ENCODE peak calls at places on chromosomes 2 and 18, in six cellular contexts. X is fibroblast of pulmonary artery, O is transverse colon, A is mammary epithelial cell, F is GM12878, G is NB4. K is an unnamed sample.

GRCh38 chr2:151906633-151906998 is 78.4 kb upstream of the ARL5A start:
- DNase-seq in X (no peak), O (no peak), A (no peak), F (no peak), G (no peak), K (no peak)

GRCh38 chr2:161474920-161475319 is 58.8 kb downstream of the TBR1 start:
- DNase-seq in X (no peak), O (no peak), A (no peak), F (no peak), G (no peak), K (no peak)

GRCh38 chr2:161956751-161957150 is 117.3 kb downstream of the DPP4 start:
- DNase-seq in X (no peak), O (no peak), A (no peak), F (no peak), G (no peak), K (no peak)

GRCh38 chr2:218032336-218033171 is 29.8 kb upstream of the TNS1 start:
- DNase-seq in X (no peak), O (no peak), A (no peak), F (no peak), G (no peak), K (no peak)

GRCh38 chr2:119142822-119143221 is 15.7 kb downstream of the C1QL2 start:
- DNase-seq in X (no peak), O (no peak), A (no peak), F (no peak), G (no peak), K (no peak)

GRCh38 chr2:133489641-133490411 is 78.4 kb downstream of the NCKAP5 start:
- DNase-seq in X (peak), O (no peak), A (no peak), F (no peak), G (no peak), K (no peak)

GRCh38 chr18:79988079-79988924 is at the start of gene TXNL4A:
- DNase-seq in X (peak), O (peak), A (peak), F (peak), G (peak), K (peak)

GRCh38 chr2:10721344-10722251 is at the start of gene ATP6V1C2:
- DNase-seq in X (no peak), O (peak), A (no peak), F (no peak), G (peak), K (no peak)

DNA sequence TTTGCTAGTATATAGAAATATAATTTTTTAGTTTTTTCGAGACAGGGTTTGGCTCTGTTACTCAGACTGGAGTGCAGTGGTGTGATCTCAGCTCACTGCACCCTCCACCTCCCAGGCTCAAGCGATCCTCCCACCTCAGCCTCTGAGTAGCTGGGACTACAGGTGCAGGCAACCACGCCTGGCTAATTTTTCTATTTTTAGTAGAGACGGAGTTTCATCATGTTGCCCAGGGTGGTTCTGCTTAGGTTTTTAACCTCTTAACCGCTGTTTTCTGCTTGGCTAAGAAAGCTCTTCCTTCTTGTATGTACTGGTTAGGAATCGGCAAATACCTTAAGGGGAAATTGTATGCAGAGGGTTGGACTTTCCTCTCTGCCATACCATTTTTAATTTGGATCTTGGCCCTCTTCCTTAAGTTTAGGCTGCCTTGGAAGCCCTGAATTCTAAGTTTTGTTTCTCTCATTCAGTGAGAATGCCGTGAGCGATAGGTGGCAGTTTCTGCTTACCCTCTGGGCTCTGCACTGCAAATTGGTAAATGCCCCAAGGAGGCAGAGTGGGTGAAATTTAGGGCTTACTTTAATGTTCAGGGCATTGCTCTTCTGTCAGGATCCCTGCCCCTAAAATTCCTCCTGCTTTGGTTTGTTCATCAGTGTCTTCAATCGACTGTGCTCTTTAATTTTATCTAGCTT is 32.3 kb downstream of the EML6 start:
- DNase-seq in X (no peak), O (peak), A (peak), F (peak), G (peak), K (peak)
- TF ChIP-seq CTCF in X (no peak), O (no peak), A (no peak), F (peak), G (no peak), K (peak)

GRCh38 chr2:47346-48218 is 1.3 kb upstream of the FAM110C start:
- DNase-seq in X (no peak), O (peak), A (no peak), F (no peak), G (no peak), K (no peak)
- H3K4me3 ChIP-seq in X (no peak), O (no peak), A (peak), F (no peak), G (no peak), K (no peak)

DNA sequence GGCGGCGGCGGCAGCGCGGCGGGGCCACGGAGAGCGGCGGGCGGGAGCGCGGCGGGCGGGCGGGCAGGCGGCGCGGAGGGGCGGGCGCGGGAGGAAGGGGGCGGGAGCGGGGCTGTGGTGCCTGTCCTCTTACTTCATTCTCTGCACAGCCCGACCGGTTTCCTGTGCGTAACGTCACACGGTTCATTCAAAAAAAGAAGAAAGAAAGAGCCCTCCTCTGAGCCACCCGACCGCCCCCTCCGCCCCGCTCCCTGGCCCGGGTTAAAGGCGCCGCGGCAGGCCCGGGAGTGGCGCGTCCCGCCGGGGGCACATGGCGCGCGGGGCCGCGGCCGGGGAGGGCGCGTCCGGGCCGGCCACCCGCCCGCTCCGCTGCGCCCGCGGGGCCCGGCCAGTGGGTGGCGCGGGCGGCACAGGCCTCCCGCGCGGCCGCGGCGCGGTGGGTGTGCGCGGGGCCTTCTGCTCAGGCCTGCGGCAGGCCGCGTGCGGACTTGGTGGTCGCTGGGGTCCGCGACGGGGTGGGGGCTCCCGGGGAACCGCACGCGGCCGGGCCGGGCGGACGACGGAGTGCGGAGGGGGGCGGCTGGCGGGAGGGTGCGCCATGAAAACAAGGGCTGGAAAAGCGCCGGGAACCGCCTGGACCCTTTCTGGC is 596 bp upstream of the BCL2 start:
- DNase-seq in X (peak), O (peak), A (peak), F (no peak), G (peak), K (peak)
- TF ChIP-seq CTCF in X (no peak), O (no peak), A (no peak), F (no peak), G (no peak), K (no peak)

GRCh38 chr2:166773268-166773949 is 114.9 kb upstream of the XIRP2 start:
- DNase-seq in X (no peak), O (no peak), A (no peak), F (no peak), G (no peak), K (no peak)
- H3K4me3 ChIP-seq in X (no peak), O (no peak), A (no peak), F (no peak), G (no peak), K (no peak)

K was measured in GM12864.